ENCODE peak calls at places on chromosomes 7 and 10, in six cellular contexts. One of them, this sample, is unnamed.

GRCh38 chr7:142301299-142301698 is 43.4 kb upstream of the PRSS58 start:
- DNase-seq in fibroblast of mammary gland: peak; percentile 2
- DNase-seq in epithelial cell of esophagus: no peak
- DNase-seq in right atrium auricular region: no peak
- DNase-seq in ovary: no peak
- DNase-seq in GM06990: no peak
- DNase-seq in this sample: no peak

GRCh38 chr7:55280031-55280454 is 85.1 kb upstream of the LANCL2 start:
- DNase-seq in ovary: peak; percentile 48
- DNase-seq in right atrium auricular region: no peak
- DNase-seq in fibroblast of mammary gland: peak; percentile 75
- DNase-seq in epithelial cell of esophagus: peak; percentile 77
- DNase-seq in GM06990: peak; percentile 54
- DNase-seq in this sample: peak; percentile 74

GRCh38 chr10:31149835-31150512 is 118.3 kb upstream of the ZNF438 start:
- DNase-seq in epithelial cell of esophagus: peak; percentile 45
- DNase-seq in right atrium auricular region: no peak
- DNase-seq in ovary: no peak
- DNase-seq in GM06990: no peak
- DNase-seq in fibroblast of mammary gland: no peak
- DNase-seq in this sample: no peak

GRCh38 chr10:35464805-35465456 is 128.6 kb downstream of the CCNY start:
- DNase-seq in ovary: no peak
- DNase-seq in fibroblast of mammary gland: peak; percentile 34
- DNase-seq in right atrium auricular region: no peak
- DNase-seq in epithelial cell of esophagus: peak; percentile 28
- DNase-seq in GM06990: no peak
- DNase-seq in this sample: no peak

GRCh38 chr10:127976286-127976685 is 69.4 kb downstream of the PTPRE start:
- DNase-seq in fibroblast of mammary gland: peak; percentile 20
- DNase-seq in ovary: no peak
- DNase-seq in GM06990: no peak
- DNase-seq in epithelial cell of esophagus: no peak
- DNase-seq in right atrium auricular region: no peak
- DNase-seq in this sample: no peak

GRCh38 chr7:155959894-155960293 is 147.6 kb upstream of the SHH start:
- DNase-seq in fibroblast of mammary gland: no peak
- DNase-seq in ovary: no peak
- DNase-seq in GM06990: no peak
- DNase-seq in right atrium auricular region: peak; percentile 9
- DNase-seq in epithelial cell of esophagus: peak; percentile 3
- DNase-seq in this sample: peak; percentile 21

GRCh38 chr10:34658934-34659333 is 156.2 kb downstream of the PARD3 start:
- DNase-seq in GM06990: no peak
- DNase-seq in epithelial cell of esophagus: peak; percentile 48
- DNase-seq in right atrium auricular region: no peak
- DNase-seq in ovary: no peak
- DNase-seq in fibroblast of mammary gland: no peak
- DNase-seq in this sample: no peak

GRCh38 chr7:106139253-106140251 is 27.4 kb upstream of the SYPL1 start:
- DNase-seq in right atrium auricular region: no peak
- DNase-seq in GM06990: no peak
- DNase-seq in epithelial cell of esophagus: no peak
- DNase-seq in ovary: no peak
- DNase-seq in fibroblast of mammary gland: peak; percentile 30
- DNase-seq in this sample: peak; percentile 4

GRCh38 chr10:110209926-110210662 is 2.7 kb downstream of the MXI1 start:
- DNase-seq in right atrium auricular region: no peak
- DNase-seq in ovary: peak; percentile 82
- DNase-seq in fibroblast of mammary gland: peak; percentile 14
- DNase-seq in epithelial cell of esophagus: peak; percentile 56
- DNase-seq in GM06990: peak; percentile 49
- DNase-seq in this sample: peak; percentile 29

GRCh38 chr10:69496352-69497234 is 45.3 kb downstream of the TSPAN15 start:
- DNase-seq in fibroblast of mammary gland: no peak
- DNase-seq in ovary: no peak
- DNase-seq in GM06990: no peak
- DNase-seq in right atrium auricular region: no peak
- DNase-seq in epithelial cell of esophagus: no peak
- DNase-seq in this sample: no peak

GRCh38 chr7:124992881-124993562 is 63.4 kb upstream of the POT1 start:
- DNase-seq in fibroblast of mammary gland: peak; percentile 79
- DNase-seq in right atrium auricular region: no peak
- DNase-seq in GM06990: no peak
- DNase-seq in ovary: no peak
- DNase-seq in epithelial cell of esophagus: peak; percentile 81
- DNase-seq in this sample: peak; percentile 73

GRCh38 chr10:133176546-133176945 is 16.5 kb downstream of the KNDC1 start:
- DNase-seq in GM06990: no peak
- DNase-seq in fibroblast of mammary gland: no peak
- DNase-seq in ovary: no peak
- DNase-seq in right atrium auricular region: no peak
- DNase-seq in epithelial cell of esophagus: no peak
- DNase-seq in this sample: no peak

GRCh38 chr7:140230862-140231778 is 54.3 kb upstream of the KDM7A start:
- DNase-seq in GM06990: peak; percentile 46
- DNase-seq in fibroblast of mammary gland: peak; percentile 19
- DNase-seq in right atrium auricular region: peak; percentile 74
- DNase-seq in epithelial cell of esophagus: peak; percentile 78
- DNase-seq in ovary: peak; percentile 38
- DNase-seq in this sample: peak; percentile 9

GRCh38 chr7:46283852-46284251 is 362.8 kb upstream of the IGFBP3 start:
- DNase-seq in ovary: no peak
- DNase-seq in right atrium auricular region: no peak
- DNase-seq in epithelial cell of esophagus: no peak
- DNase-seq in GM06990: no peak
- DNase-seq in fibroblast of mammary gland: peak; percentile 29
- DNase-seq in this sample: no peak

GRCh38 chr7:22110881-22111280 is 165.2 kb upstream of the CDCA7L start:
- DNase-seq in ovary: no peak
- DNase-seq in fibroblast of mammary gland: no peak
- DNase-seq in GM06990: no peak
- DNase-seq in right atrium auricular region: no peak
- DNase-seq in epithelial cell of esophagus: no peak
- DNase-seq in this sample: no peak

GRCh38 chr10:76127984-76128589 is 696.7 kb downstream of the LRMDA start:
- DNase-seq in GM06990: no peak
- DNase-seq in right atrium auricular region: no peak
- DNase-seq in fibroblast of mammary gland: no peak
- DNase-seq in ovary: peak; percentile 60
- DNase-seq in epithelial cell of esophagus: no peak
- DNase-seq in this sample: no peak

GRCh38 chr10:86203162-86203905 is 163.3 kb downstream of the GRID1 start:
- DNase-seq in epithelial cell of esophagus: peak; percentile 19
- DNase-seq in fibroblast of mammary gland: no peak
- DNase-seq in ovary: no peak
- DNase-seq in right atrium auricular region: no peak
- DNase-seq in GM06990: no peak
- DNase-seq in this sample: peak; percentile 49

GRCh38 chr10:91006001-91006751 is 85.3 kb upstream of the ANKRD1 start:
- DNase-seq in GM06990: peak; percentile 61
- DNase-seq in ovary: peak; percentile 60
- DNase-seq in fibroblast of mammary gland: peak; percentile 84
- DNase-seq in right atrium auricular region: peak; percentile 76
- DNase-seq in epithelial cell of esophagus: peak; percentile 75
- DNase-seq in this sample: peak; percentile 73

GRCh38 chr10:21831986-21832735 is 171.4 kb downstream of the DNAJC1 start:
- DNase-seq in right atrium auricular region: no peak
- DNase-seq in fibroblast of mammary gland: peak; percentile 59
- DNase-seq in ovary: no peak
- DNase-seq in GM06990: no peak
- DNase-seq in epithelial cell of esophagus: peak; percentile 20
- DNase-seq in this sample: no peak

GRCh38 chr10:44465430-44466115 is 80.7 kb upstream of the CXCL12 start:
- DNase-seq in epithelial cell of esophagus: no peak
- DNase-seq in right atrium auricular region: no peak
- DNase-seq in fibroblast of mammary gland: no peak
- DNase-seq in ovary: no peak
- DNase-seq in GM06990: no peak
- DNase-seq in this sample: no peak

GRCh38 chr10:44467090-44467489 is 82.2 kb upstream of the CXCL12 start:
- DNase-seq in right atrium auricular region: no peak
- DNase-seq in fibroblast of mammary gland: no peak
- DNase-seq in epithelial cell of esophagus: no peak
- DNase-seq in GM06990: no peak
- DNase-seq in ovary: no peak
- DNase-seq in this sample: no peak

GRCh38 chr10:44464503-44464902 is 79.6 kb upstream of the CXCL12 start:
- DNase-seq in ovary: no peak
- DNase-seq in right atrium auricular region: no peak
- DNase-seq in GM06990: no peak
- DNase-seq in fibroblast of mammary gland: no peak
- DNase-seq in epithelial cell of esophagus: no peak
- DNase-seq in this sample: no peak

GRCh38 chr10:44467900-44468299 is 83.0 kb upstream of the CXCL12 start:
- DNase-seq in epithelial cell of esophagus: no peak
- DNase-seq in right atrium auricular region: no peak
- DNase-seq in GM06990: no peak
- DNase-seq in ovary: no peak
- DNase-seq in fibroblast of mammary gland: no peak
- DNase-seq in this sample: no peak

GRCh38 chr10:44466236-44466635 is 81.3 kb upstream of the CXCL12 start:
- DNase-seq in fibroblast of mammary gland: no peak
- DNase-seq in ovary: no peak
- DNase-seq in right atrium auricular region: no peak
- DNase-seq in epithelial cell of esophagus: no peak
- DNase-seq in GM06990: no peak
- DNase-seq in this sample: no peak
- TF ChIP-seq CTCF in fibroblast of mammary gland: no peak
- TF ChIP-seq CTCF in ovary: no peak
- TF ChIP-seq CTCF in right atrium auricular region: no peak
- TF ChIP-seq CTCF in epithelial cell of esophagus: no peak
- TF ChIP-seq CTCF in GM06990: no peak
- TF ChIP-seq CTCF in this sample: no peak

GRCh38 chr7:20331231-20331880 is 656 bp downstream of the ITGB8 start:
- DNase-seq in fibroblast of mammary gland: no peak
- DNase-seq in epithelial cell of esophagus: peak; percentile 45
- DNase-seq in GM06990: peak; percentile 70
- DNase-seq in right atrium auricular region: no peak
- DNase-seq in ovary: peak; percentile 74
- DNase-seq in this sample: no peak
- TF ChIP-seq CTCF in fibroblast of mammary gland: no peak
- TF ChIP-seq CTCF in epithelial cell of esophagus: no peak
- TF ChIP-seq CTCF in GM06990: no peak
- TF ChIP-seq CTCF in right atrium auricular region: peak; percentile 34
- TF ChIP-seq CTCF in ovary: peak; percentile 23
- TF ChIP-seq CTCF in this sample: no peak

GRCh38 chr10:103888113-103888841 is 29.7 kb downstream of the STN1 start:
- DNase-seq in fibroblast of mammary gland: peak; percentile 93
- DNase-seq in GM06990: peak; percentile 22
- DNase-seq in ovary: peak; percentile 75
- DNase-seq in epithelial cell of esophagus: peak; percentile 87
- DNase-seq in right atrium auricular region: peak; percentile 84
- DNase-seq in this sample: peak; percentile 95
- TF ChIP-seq CTCF in fibroblast of mammary gland: peak; percentile 91
- TF ChIP-seq CTCF in GM06990: peak; percentile 83
- TF ChIP-seq CTCF in ovary: peak; percentile 91
- TF ChIP-seq CTCF in epithelial cell of esophagus: peak; percentile 75
- TF ChIP-seq CTCF in right atrium auricular region: peak; percentile 92
- TF ChIP-seq CTCF in this sample: peak; percentile 80

GRCh38 chr7:116777613-116778380 is 84.6 kb upstream of the CAPZA2 start:
- DNase-seq in ovary: no peak
- DNase-seq in fibroblast of mammary gland: peak; percentile 69
- DNase-seq in GM06990: no peak
- DNase-seq in right atrium auricular region: no peak
- DNase-seq in epithelial cell of esophagus: peak; percentile 44
- DNase-seq in this sample: no peak

GRCh38 chr7:116776046-116776445 is 86.3 kb upstream of the CAPZA2 start:
- DNase-seq in right atrium auricular region: no peak
- DNase-seq in GM06990: no peak
- DNase-seq in fibroblast of mammary gland: no peak
- DNase-seq in epithelial cell of esophagus: no peak
- DNase-seq in ovary: no peak
- DNase-seq in this sample: no peak

GRCh38 chr7:116779222-116779621 is 83.2 kb upstream of the CAPZA2 start:
- DNase-seq in right atrium auricular region: no peak
- DNase-seq in ovary: no peak
- DNase-seq in epithelial cell of esophagus: no peak
- DNase-seq in GM06990: no peak
- DNase-seq in fibroblast of mammary gland: no peak
- DNase-seq in this sample: no peak

GRCh38 chr7:116779921-116780320 is 82.5 kb upstream of the CAPZA2 start:
- DNase-seq in fibroblast of mammary gland: no peak
- DNase-seq in right atrium auricular region: no peak
- DNase-seq in epithelial cell of esophagus: no peak
- DNase-seq in ovary: no peak
- DNase-seq in GM06990: no peak
- DNase-seq in this sample: no peak

DNA sequence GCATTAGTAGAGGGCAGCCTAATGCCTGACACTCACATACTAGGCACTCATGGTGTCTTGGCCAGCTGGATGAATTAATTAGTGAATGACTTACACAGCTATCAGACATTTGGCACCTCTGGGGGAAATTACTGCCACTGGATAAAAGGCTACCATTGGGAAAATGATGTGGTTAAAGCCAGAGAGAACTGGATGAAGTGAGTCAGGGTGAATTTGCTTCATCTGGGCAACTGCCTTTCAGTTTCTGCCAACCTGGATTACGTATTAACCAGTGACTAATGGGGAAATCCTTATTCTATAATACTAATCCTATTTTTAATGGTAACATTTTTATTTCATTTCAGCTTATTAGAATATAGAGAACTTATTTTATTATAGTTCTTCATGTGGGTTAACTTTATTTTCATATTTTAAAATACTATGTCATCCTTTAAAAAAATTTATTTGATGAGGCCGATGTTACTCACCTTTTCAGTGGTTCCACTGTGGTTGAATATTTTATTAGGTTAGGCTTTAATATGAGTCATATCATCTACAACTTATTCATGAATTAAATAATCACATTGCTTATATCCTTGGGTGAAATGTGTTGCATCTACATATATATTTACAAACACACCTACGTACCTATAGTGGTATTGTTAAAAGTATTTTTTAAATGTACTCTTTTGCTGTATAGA is 85.6 kb upstream of the CAPZA2 start:
- DNase-seq in GM06990: no peak
- DNase-seq in ovary: no peak
- DNase-seq in right atrium auricular region: no peak
- DNase-seq in epithelial cell of esophagus: peak; percentile 96
- DNase-seq in fibroblast of mammary gland: peak; percentile 92
- DNase-seq in this sample: peak; percentile 94
- TF ChIP-seq CTCF in GM06990: no peak
- TF ChIP-seq CTCF in ovary: no peak
- TF ChIP-seq CTCF in right atrium auricular region: no peak
- TF ChIP-seq CTCF in epithelial cell of esophagus: no peak
- TF ChIP-seq CTCF in fibroblast of mammary gland: no peak
- TF ChIP-seq CTCF in this sample: no peak

This sample was measured in MCF 10A.